ENCODE peak calls at places on chromosome 19, in seven cellular contexts. One of them, this sample, is unnamed.
A peak's percentile ranks its signal among the peaks of the same experiment; 100 is the strongest.

GRCh38 chr19:43749898-43750297 is 4.9 kb downstream of the SMG9 start:
- ATAC-seq in activated CD8-positive, alpha-beta T cell treated with anti-CD3 and anti-CD28 coated beads, Interleukin-2, amount 10 ng/mL, durations not matched to agents 7 days and 5 days: no peak
- ATAC-seq in CD8-positive, alpha-beta T cell: no peak
- ATAC-seq in aorta: no peak
- ATAC-seq in left lobe of liver: no peak
- ATAC-seq in heart right ventricle: no peak
- ATAC-seq in lower lobe of right lung: no peak
- ATAC-seq in this sample: no peak

GRCh38 chr19:52296400-52296772 is 583 bp upstream of the ZNF480 start:
- ATAC-seq in activated CD8-positive, alpha-beta T cell treated with anti-CD3 and anti-CD28 coated beads, Interleukin-2, amount 10 ng/mL, durations not matched to agents 7 days and 5 days: no peak
- ATAC-seq in CD8-positive, alpha-beta T cell: no peak
- ATAC-seq in aorta: no peak
- ATAC-seq in left lobe of liver: peak; percentile 44
- ATAC-seq in heart right ventricle: no peak
- ATAC-seq in lower lobe of right lung: peak; percentile 5
- ATAC-seq in this sample: no peak

GRCh38 chr19:34461375-34462100 is 20.0 kb upstream of the WTIP start:
- ATAC-seq in activated CD8-positive, alpha-beta T cell treated with anti-CD3 and anti-CD28 coated beads, Interleukin-2, amount 10 ng/mL, durations not matched to agents 7 days and 5 days: no peak
- ATAC-seq in CD8-positive, alpha-beta T cell: no peak
- ATAC-seq in aorta: peak; percentile 91
- ATAC-seq in left lobe of liver: no peak
- ATAC-seq in heart right ventricle: peak; percentile 81
- ATAC-seq in lower lobe of right lung: peak; percentile 32
- ATAC-seq in this sample: peak; percentile 41

GRCh38 chr19:2529473-2529918 is 53.6 kb downstream of the GADD45B start:
- ATAC-seq in activated CD8-positive, alpha-beta T cell treated with anti-CD3 and anti-CD28 coated beads, Interleukin-2, amount 10 ng/mL, durations not matched to agents 7 days and 5 days: no peak
- ATAC-seq in CD8-positive, alpha-beta T cell: no peak
- ATAC-seq in aorta: no peak
- ATAC-seq in left lobe of liver: peak; percentile 15
- ATAC-seq in heart right ventricle: peak; percentile 20
- ATAC-seq in lower lobe of right lung: peak; percentile 61
- ATAC-seq in this sample: peak; percentile 30

GRCh38 chr19:32581704-32582164 is 744 bp downstream of the PDCD5 start:
- ATAC-seq in activated CD8-positive, alpha-beta T cell treated with anti-CD3 and anti-CD28 coated beads, Interleukin-2, amount 10 ng/mL, durations not matched to agents 7 days and 5 days: no peak
- ATAC-seq in CD8-positive, alpha-beta T cell: no peak
- ATAC-seq in aorta: no peak
- ATAC-seq in left lobe of liver: peak; percentile 37
- ATAC-seq in heart right ventricle: peak; percentile 21
- ATAC-seq in lower lobe of right lung: no peak
- ATAC-seq in this sample: no peak

GRCh38 chr19:50449236-50449899 is 16.7 kb downstream of the MYBPC2 start:
- ATAC-seq in activated CD8-positive, alpha-beta T cell treated with anti-CD3 and anti-CD28 coated beads, Interleukin-2, amount 10 ng/mL, durations not matched to agents 7 days and 5 days: no peak
- ATAC-seq in CD8-positive, alpha-beta T cell: no peak
- ATAC-seq in aorta: no peak
- ATAC-seq in left lobe of liver: no peak
- ATAC-seq in heart right ventricle: no peak
- ATAC-seq in lower lobe of right lung: no peak
- ATAC-seq in this sample: no peak

GRCh38 chr19:44212865-44213346 is 574 bp downstream of the ZNF227 start:
- ATAC-seq in activated CD8-positive, alpha-beta T cell treated with anti-CD3 and anti-CD28 coated beads, Interleukin-2, amount 10 ng/mL, durations not matched to agents 7 days and 5 days: no peak
- ATAC-seq in CD8-positive, alpha-beta T cell: no peak
- ATAC-seq in aorta: peak; percentile 31
- ATAC-seq in left lobe of liver: peak; percentile 39
- ATAC-seq in heart right ventricle: peak; percentile 35
- ATAC-seq in lower lobe of right lung: peak; percentile 5
- ATAC-seq in this sample: no peak

GRCh38 chr19:2977686-2978466 is 512 bp downstream of the TLE6 start:
- ATAC-seq in activated CD8-positive, alpha-beta T cell treated with anti-CD3 and anti-CD28 coated beads, Interleukin-2, amount 10 ng/mL, durations not matched to agents 7 days and 5 days: peak; percentile 1
- ATAC-seq in CD8-positive, alpha-beta T cell: no peak
- ATAC-seq in aorta: no peak
- ATAC-seq in left lobe of liver: peak; percentile 6
- ATAC-seq in heart right ventricle: peak; percentile 1
- ATAC-seq in lower lobe of right lung: no peak
- ATAC-seq in this sample: no peak

GRCh38 chr19:933553-933882 is 7.7 kb downstream of the ARID3A start:
- ATAC-seq in activated CD8-positive, alpha-beta T cell treated with anti-CD3 and anti-CD28 coated beads, Interleukin-2, amount 10 ng/mL, durations not matched to agents 7 days and 5 days: no peak
- ATAC-seq in CD8-positive, alpha-beta T cell: no peak
- ATAC-seq in aorta: no peak
- ATAC-seq in left lobe of liver: no peak
- ATAC-seq in heart right ventricle: no peak
- ATAC-seq in lower lobe of right lung: no peak
- ATAC-seq in this sample: no peak

GRCh38 chr19:30968841-30969399 is 380.3 kb downstream of the TSHZ3 start:
- ATAC-seq in activated CD8-positive, alpha-beta T cell treated with anti-CD3 and anti-CD28 coated beads, Interleukin-2, amount 10 ng/mL, durations not matched to agents 7 days and 5 days: no peak
- ATAC-seq in CD8-positive, alpha-beta T cell: no peak
- ATAC-seq in aorta: no peak
- ATAC-seq in left lobe of liver: no peak
- ATAC-seq in heart right ventricle: no peak
- ATAC-seq in lower lobe of right lung: no peak
- ATAC-seq in this sample: no peak

GRCh38 chr19:29757551-29757950 is 42.5 kb upstream of the C19orf12 start:
- ATAC-seq in activated CD8-positive, alpha-beta T cell treated with anti-CD3 and anti-CD28 coated beads, Interleukin-2, amount 10 ng/mL, durations not matched to agents 7 days and 5 days: no peak
- ATAC-seq in CD8-positive, alpha-beta T cell: no peak
- ATAC-seq in aorta: no peak
- ATAC-seq in left lobe of liver: no peak
- ATAC-seq in heart right ventricle: no peak
- ATAC-seq in lower lobe of right lung: no peak
- ATAC-seq in this sample: no peak

GRCh38 chr19:38250821-38251563 is 5.2 kb downstream of the PPP1R14A start:
- ATAC-seq in activated CD8-positive, alpha-beta T cell treated with anti-CD3 and anti-CD28 coated beads, Interleukin-2, amount 10 ng/mL, durations not matched to agents 7 days and 5 days: no peak
- ATAC-seq in CD8-positive, alpha-beta T cell: no peak
- ATAC-seq in aorta: peak; percentile 66
- ATAC-seq in left lobe of liver: peak; percentile 90
- ATAC-seq in heart right ventricle: peak; percentile 83
- ATAC-seq in lower lobe of right lung: peak; percentile 60
- ATAC-seq in this sample: peak; percentile 65

GRCh38 chr19:12478234-12478941 is 6.2 kb downstream of the ZNF709 start:
- ATAC-seq in activated CD8-positive, alpha-beta T cell treated with anti-CD3 and anti-CD28 coated beads, Interleukin-2, amount 10 ng/mL, durations not matched to agents 7 days and 5 days: no peak
- ATAC-seq in CD8-positive, alpha-beta T cell: peak; percentile 14
- ATAC-seq in aorta: no peak
- ATAC-seq in left lobe of liver: no peak
- ATAC-seq in heart right ventricle: peak; percentile 50
- ATAC-seq in lower lobe of right lung: no peak
- ATAC-seq in this sample: no peak

GRCh38 chr19:17236414-17236716 is 9.4 kb downstream of the NR2F6 start:
- ATAC-seq in activated CD8-positive, alpha-beta T cell treated with anti-CD3 and anti-CD28 coated beads, Interleukin-2, amount 10 ng/mL, durations not matched to agents 7 days and 5 days: no peak
- ATAC-seq in CD8-positive, alpha-beta T cell: no peak
- ATAC-seq in aorta: peak; percentile 23
- ATAC-seq in left lobe of liver: peak; percentile 4
- ATAC-seq in heart right ventricle: no peak
- ATAC-seq in lower lobe of right lung: no peak
- ATAC-seq in this sample: no peak

GRCh38 chr19:47679922-47680857 is 33.0 kb upstream of the EHD2 start:
- ATAC-seq in activated CD8-positive, alpha-beta T cell treated with anti-CD3 and anti-CD28 coated beads, Interleukin-2, amount 10 ng/mL, durations not matched to agents 7 days and 5 days: no peak
- ATAC-seq in CD8-positive, alpha-beta T cell: no peak
- ATAC-seq in aorta: no peak
- ATAC-seq in left lobe of liver: no peak
- ATAC-seq in heart right ventricle: peak; percentile 4
- ATAC-seq in lower lobe of right lung: peak; percentile 16
- ATAC-seq in this sample: no peak

GRCh38 chr19:38917921-38918491 is 6.0 kb upstream of the CCER2 start:
- ATAC-seq in activated CD8-positive, alpha-beta T cell treated with anti-CD3 and anti-CD28 coated beads, Interleukin-2, amount 10 ng/mL, durations not matched to agents 7 days and 5 days: peak; percentile 42
- ATAC-seq in CD8-positive, alpha-beta T cell: no peak
- ATAC-seq in aorta: no peak
- ATAC-seq in left lobe of liver: peak; percentile 59
- ATAC-seq in heart right ventricle: no peak
- ATAC-seq in lower lobe of right lung: no peak
- ATAC-seq in this sample: no peak

GRCh38 chr19:49570997-49571676 is 9.2 kb downstream of the NOSIP start:
- ATAC-seq in activated CD8-positive, alpha-beta T cell treated with anti-CD3 and anti-CD28 coated beads, Interleukin-2, amount 10 ng/mL, durations not matched to agents 7 days and 5 days: no peak
- ATAC-seq in CD8-positive, alpha-beta T cell: no peak
- ATAC-seq in aorta: no peak
- ATAC-seq in left lobe of liver: peak; percentile 88
- ATAC-seq in heart right ventricle: peak; percentile 69
- ATAC-seq in lower lobe of right lung: no peak
- ATAC-seq in this sample: no peak

GRCh38 chr19:58450836-58451357 is 525 bp upstream of the ZNF324B start:
- ATAC-seq in activated CD8-positive, alpha-beta T cell treated with anti-CD3 and anti-CD28 coated beads, Interleukin-2, amount 10 ng/mL, durations not matched to agents 7 days and 5 days: peak; percentile 29
- ATAC-seq in CD8-positive, alpha-beta T cell: no peak
- ATAC-seq in aorta: no peak
- ATAC-seq in left lobe of liver: peak; percentile 41
- ATAC-seq in heart right ventricle: no peak
- ATAC-seq in lower lobe of right lung: peak; percentile 41
- ATAC-seq in this sample: no peak

GRCh38 chr19:41530184-41530534 is 45.8 kb upstream of the CEACAM21 start:
- ATAC-seq in activated CD8-positive, alpha-beta T cell treated with anti-CD3 and anti-CD28 coated beads, Interleukin-2, amount 10 ng/mL, durations not matched to agents 7 days and 5 days: no peak
- ATAC-seq in CD8-positive, alpha-beta T cell: no peak
- ATAC-seq in aorta: no peak
- ATAC-seq in left lobe of liver: no peak
- ATAC-seq in heart right ventricle: no peak
- ATAC-seq in lower lobe of right lung: no peak
- ATAC-seq in this sample: no peak

GRCh38 chr19:27694361-27695055 is 1518.4 kb downstream of the UQCRFS1 start:
- ATAC-seq in activated CD8-positive, alpha-beta T cell treated with anti-CD3 and anti-CD28 coated beads, Interleukin-2, amount 10 ng/mL, durations not matched to agents 7 days and 5 days: no peak
- ATAC-seq in CD8-positive, alpha-beta T cell: no peak
- ATAC-seq in aorta: no peak
- ATAC-seq in left lobe of liver: no peak
- ATAC-seq in heart right ventricle: no peak
- ATAC-seq in lower lobe of right lung: no peak
- ATAC-seq in this sample: no peak

GRCh38 chr19:2524840-2525723 is 49.2 kb downstream of the GADD45B start:
- ATAC-seq in activated CD8-positive, alpha-beta T cell treated with anti-CD3 and anti-CD28 coated beads, Interleukin-2, amount 10 ng/mL, durations not matched to agents 7 days and 5 days: no peak
- ATAC-seq in CD8-positive, alpha-beta T cell: no peak
- ATAC-seq in aorta: peak; percentile 82
- ATAC-seq in left lobe of liver: peak; percentile 88
- ATAC-seq in heart right ventricle: peak; percentile 74
- ATAC-seq in lower lobe of right lung: peak; percentile 36
- ATAC-seq in this sample: peak; percentile 37

GRCh38 chr19:3046621-3047306 is 15.5 kb downstream of the TLE5 start:
- ATAC-seq in activated CD8-positive, alpha-beta T cell treated with anti-CD3 and anti-CD28 coated beads, Interleukin-2, amount 10 ng/mL, durations not matched to agents 7 days and 5 days: no peak
- ATAC-seq in CD8-positive, alpha-beta T cell: no peak
- ATAC-seq in aorta: peak; percentile 62
- ATAC-seq in left lobe of liver: peak; percentile 22
- ATAC-seq in heart right ventricle: no peak
- ATAC-seq in lower lobe of right lung: no peak
- ATAC-seq in this sample: peak; percentile 5

GRCh38 chr19:40921005-40921897 is 39.2 kb upstream of the CYP2A7 start:
- ATAC-seq in activated CD8-positive, alpha-beta T cell treated with anti-CD3 and anti-CD28 coated beads, Interleukin-2, amount 10 ng/mL, durations not matched to agents 7 days and 5 days: no peak
- ATAC-seq in CD8-positive, alpha-beta T cell: no peak
- ATAC-seq in aorta: no peak
- ATAC-seq in left lobe of liver: peak; percentile 69
- ATAC-seq in heart right ventricle: no peak
- ATAC-seq in lower lobe of right lung: peak; percentile 93
- ATAC-seq in this sample: no peak

GRCh38 chr19:38709671-38710415 is 34.4 kb downstream of the CAPN12 start:
- ATAC-seq in activated CD8-positive, alpha-beta T cell treated with anti-CD3 and anti-CD28 coated beads, Interleukin-2, amount 10 ng/mL, durations not matched to agents 7 days and 5 days: no peak
- ATAC-seq in CD8-positive, alpha-beta T cell: no peak
- ATAC-seq in aorta: no peak
- ATAC-seq in left lobe of liver: no peak
- ATAC-seq in heart right ventricle: no peak
- ATAC-seq in lower lobe of right lung: no peak
- ATAC-seq in this sample: no peak

GRCh38 chr19:13850910-13851753 is 25.8 kb upstream of the NANOS3 start:
- ATAC-seq in activated CD8-positive, alpha-beta T cell treated with anti-CD3 and anti-CD28 coated beads, Interleukin-2, amount 10 ng/mL, durations not matched to agents 7 days and 5 days: no peak
- ATAC-seq in CD8-positive, alpha-beta T cell: peak; percentile 5
- ATAC-seq in aorta: peak; percentile 78
- ATAC-seq in left lobe of liver: peak; percentile 15
- ATAC-seq in heart right ventricle: peak; percentile 66
- ATAC-seq in lower lobe of right lung: peak; percentile 74
- ATAC-seq in this sample: peak; percentile 72

GRCh38 chr19:49441210-49441959 is at the start of gene SLC17A7:
- ATAC-seq in activated CD8-positive, alpha-beta T cell treated with anti-CD3 and anti-CD28 coated beads, Interleukin-2, amount 10 ng/mL, durations not matched to agents 7 days and 5 days: peak; percentile 9
- ATAC-seq in CD8-positive, alpha-beta T cell: peak; percentile 13
- ATAC-seq in aorta: peak; percentile 33
- ATAC-seq in left lobe of liver: no peak
- ATAC-seq in heart right ventricle: no peak
- ATAC-seq in lower lobe of right lung: no peak
- ATAC-seq in this sample: peak; percentile 26

GRCh38 chr19:14835011-14835410 is at the start of the genes OR7A5 and OR7C1:
- ATAC-seq in activated CD8-positive, alpha-beta T cell treated with anti-CD3 and anti-CD28 coated beads, Interleukin-2, amount 10 ng/mL, durations not matched to agents 7 days and 5 days: no peak
- ATAC-seq in CD8-positive, alpha-beta T cell: no peak
- ATAC-seq in aorta: no peak
- ATAC-seq in left lobe of liver: no peak
- ATAC-seq in heart right ventricle: peak; percentile 57
- ATAC-seq in lower lobe of right lung: no peak
- ATAC-seq in this sample: no peak

GRCh38 chr19:58511353-58512208 is at the start of gene SLC27A5:
- ATAC-seq in activated CD8-positive, alpha-beta T cell treated with anti-CD3 and anti-CD28 coated beads, Interleukin-2, amount 10 ng/mL, durations not matched to agents 7 days and 5 days: no peak
- ATAC-seq in CD8-positive, alpha-beta T cell: no peak
- ATAC-seq in aorta: no peak
- ATAC-seq in left lobe of liver: peak; percentile 75
- ATAC-seq in heart right ventricle: no peak
- ATAC-seq in lower lobe of right lung: no peak
- ATAC-seq in this sample: no peak

GRCh38 chr19:52786078-52786463 is 520 bp downstream of the ZNF600 start:
- ATAC-seq in activated CD8-positive, alpha-beta T cell treated with anti-CD3 and anti-CD28 coated beads, Interleukin-2, amount 10 ng/mL, durations not matched to agents 7 days and 5 days: no peak
- ATAC-seq in CD8-positive, alpha-beta T cell: no peak
- ATAC-seq in aorta: peak; percentile 50
- ATAC-seq in left lobe of liver: peak; percentile 53
- ATAC-seq in heart right ventricle: peak; percentile 45
- ATAC-seq in lower lobe of right lung: peak; percentile 62
- ATAC-seq in this sample: peak; percentile 11

GRCh38 chr19:15274477-15274876 is 42.2 kb upstream of the EPHX3 start:
- ATAC-seq in activated CD8-positive, alpha-beta T cell treated with anti-CD3 and anti-CD28 coated beads, Interleukin-2, amount 10 ng/mL, durations not matched to agents 7 days and 5 days: no peak
- ATAC-seq in CD8-positive, alpha-beta T cell: no peak
- ATAC-seq in aorta: peak; percentile 34
- ATAC-seq in left lobe of liver: no peak
- ATAC-seq in heart right ventricle: peak; percentile 27
- ATAC-seq in lower lobe of right lung: no peak
- ATAC-seq in this sample: peak; percentile 57

GRCh38 chr19:9911524-9911923 is 24.8 kb downstream of the OLFM2 start:
- ATAC-seq in activated CD8-positive, alpha-beta T cell treated with anti-CD3 and anti-CD28 coated beads, Interleukin-2, amount 10 ng/mL, durations not matched to agents 7 days and 5 days: no peak
- ATAC-seq in CD8-positive, alpha-beta T cell: no peak
- ATAC-seq in aorta: no peak
- ATAC-seq in left lobe of liver: no peak
- ATAC-seq in heart right ventricle: no peak
- ATAC-seq in lower lobe of right lung: no peak
- ATAC-seq in this sample: no peak

GRCh38 chr19:10135551-10136334 is 16.0 kb upstream of the EIF3G start:
- ATAC-seq in activated CD8-positive, alpha-beta T cell treated with anti-CD3 and anti-CD28 coated beads, Interleukin-2, amount 10 ng/mL, durations not matched to agents 7 days and 5 days: no peak
- ATAC-seq in CD8-positive, alpha-beta T cell: no peak
- ATAC-seq in aorta: peak; percentile 38
- ATAC-seq in left lobe of liver: peak; percentile 19
- ATAC-seq in heart right ventricle: peak; percentile 28
- ATAC-seq in lower lobe of right lung: peak; percentile 81
- ATAC-seq in this sample: peak; percentile 7

GRCh38 chr19:38736036-38736412 is 8.2 kb downstream of the CAPN12 start:
- ATAC-seq in activated CD8-positive, alpha-beta T cell treated with anti-CD3 and anti-CD28 coated beads, Interleukin-2, amount 10 ng/mL, durations not matched to agents 7 days and 5 days: peak; percentile 66
- ATAC-seq in CD8-positive, alpha-beta T cell: peak; percentile 65
- ATAC-seq in aorta: peak; percentile 3
- ATAC-seq in left lobe of liver: peak; percentile 62
- ATAC-seq in heart right ventricle: peak; percentile 8
- ATAC-seq in lower lobe of right lung: peak; percentile 54
- ATAC-seq in this sample: peak; percentile 29

GRCh38 chr19:15935167-15935702 is 906 bp upstream of the CYP4F11 start:
- ATAC-seq in activated CD8-positive, alpha-beta T cell treated with anti-CD3 and anti-CD28 coated beads, Interleukin-2, amount 10 ng/mL, durations not matched to agents 7 days and 5 days: no peak
- ATAC-seq in CD8-positive, alpha-beta T cell: no peak
- ATAC-seq in aorta: peak; percentile 36
- ATAC-seq in left lobe of liver: peak; percentile 55
- ATAC-seq in heart right ventricle: no peak
- ATAC-seq in lower lobe of right lung: peak; percentile 7
- ATAC-seq in this sample: no peak

GRCh38 chr19:47176627-47177090 is 46.0 kb downstream of the SAE1 start:
- ATAC-seq in activated CD8-positive, alpha-beta T cell treated with anti-CD3 and anti-CD28 coated beads, Interleukin-2, amount 10 ng/mL, durations not matched to agents 7 days and 5 days: peak; percentile 73
- ATAC-seq in CD8-positive, alpha-beta T cell: peak; percentile 85
- ATAC-seq in aorta: peak; percentile 55
- ATAC-seq in left lobe of liver: no peak
- ATAC-seq in heart right ventricle: peak; percentile 62
- ATAC-seq in lower lobe of right lung: peak; percentile 21
- ATAC-seq in this sample: peak; percentile 76

GRCh38 chr19:50718255-50719118 is 1.1 kb downstream of the SHANK1 start:
- ATAC-seq in activated CD8-positive, alpha-beta T cell treated with anti-CD3 and anti-CD28 coated beads, Interleukin-2, amount 10 ng/mL, durations not matched to agents 7 days and 5 days: no peak
- ATAC-seq in CD8-positive, alpha-beta T cell: peak; percentile 27
- ATAC-seq in aorta: no peak
- ATAC-seq in left lobe of liver: no peak
- ATAC-seq in heart right ventricle: peak; percentile 16
- ATAC-seq in lower lobe of right lung: no peak
- ATAC-seq in this sample: no peak

GRCh38 chr19:21617740-21618339 is 112.4 kb downstream of the ZNF429 start:
- ATAC-seq in activated CD8-positive, alpha-beta T cell treated with anti-CD3 and anti-CD28 coated beads, Interleukin-2, amount 10 ng/mL, durations not matched to agents 7 days and 5 days: no peak
- ATAC-seq in CD8-positive, alpha-beta T cell: no peak
- ATAC-seq in aorta: no peak
- ATAC-seq in left lobe of liver: no peak
- ATAC-seq in heart right ventricle: no peak
- ATAC-seq in lower lobe of right lung: no peak
- ATAC-seq in this sample: no peak

GRCh38 chr19:38375098-38375493 is 725 bp downstream of the PSMD8 start:
- ATAC-seq in activated CD8-positive, alpha-beta T cell treated with anti-CD3 and anti-CD28 coated beads, Interleukin-2, amount 10 ng/mL, durations not matched to agents 7 days and 5 days: no peak
- ATAC-seq in CD8-positive, alpha-beta T cell: no peak
- ATAC-seq in aorta: no peak
- ATAC-seq in left lobe of liver: peak; percentile 3
- ATAC-seq in heart right ventricle: peak; percentile 18
- ATAC-seq in lower lobe of right lung: no peak
- ATAC-seq in this sample: no peak